ENCODE peak calls at places on chromosome 21, in four cellular contexts. B, E, K and X are unnamed samples.

GRCh38 chr21:34986561-34987533 is 62.3 kb downstream of the RUNX1 start:
- DNase-seq in B (no peak), E (no peak), K (peak), X (peak)

GRCh38 chr21:35643176-35643575 is 417.1 kb downstream of the SETD4 start:
- DNase-seq in B (no peak), E (no peak), K (no peak), X (no peak)

GRCh38 chr21:37562920-37563640 is 196.5 kb downstream of the DYRK1A start:
- DNase-seq in B (peak), E (no peak), K (no peak), X (no peak)

GRCh38 chr21:37367758-37368535 is 1.4 kb downstream of the DYRK1A start:
- DNase-seq in B (peak), E (no peak), K (no peak), X (no peak)

GRCh38 chr21:33961061-33961460 is 45.5 kb upstream of the ATP5PO start:
- DNase-seq in B (no peak), E (no peak), K (no peak), X (no peak)

GRCh38 chr21:24938592-24938991 is 668.7 kb downstream of the MRPL39 start:
- DNase-seq in B (no peak), E (no peak), K (no peak), X (no peak)

GRCh38 chr21:34642211-34643075 is 26.4 kb upstream of the CLIC6 start:
- DNase-seq in B (no peak), E (no peak), K (no peak), X (peak)

GRCh38 chr21:35394634-35395369 is 345.7 kb upstream of the RUNX1 start:
- DNase-seq in B (no peak), E (no peak), K (peak), X (no peak)

GRCh38 chr21:16028163-16028562 is 298.4 kb downstream of the USP25 start:
- DNase-seq in B (no peak), E (no peak), K (no peak), X (no peak)

GRCh38 chr21:16323586-16323985 is 593.8 kb downstream of the USP25 start:
- DNase-seq in B (no peak), E (no peak), K (no peak), X (no peak)

GRCh38 chr21:14520535-14520934 is 25.6 kb downstream of the SAMSN1 start:
- DNase-seq in B (peak), E (no peak), K (no peak), X (no peak)

GRCh38 chr21:36630485-36631206 is 68.3 kb upstream of the SIM2 start:
- DNase-seq in B (peak), E (peak), K (peak), X (no peak)

GRCh38 chr21:24045775-24046215 is 1561.5 kb downstream of the MRPL39 start:
- DNase-seq in B (peak), E (no peak), K (no peak), X (no peak)

GRCh38 chr21:18840239-18840638 is 436.7 kb upstream of the TMPRSS15 start:
- DNase-seq in B (peak), E (no peak), K (no peak), X (no peak)

GRCh38 chr21:28856588-28857250 is 136.0 kb downstream of the LTN1 start:
- DNase-seq in B (peak), E (no peak), K (peak), X (no peak)

GRCh38 chr21:35377505-35378090 is 328.5 kb upstream of the RUNX1 start:
- DNase-seq in B (no peak), E (no peak), K (no peak), X (no peak)

GRCh38 chr21:16651956-16652355 is 860.9 kb upstream of the CXADR start:
- DNase-seq in B (no peak), E (no peak), K (no peak), X (no peak)

GRCh38 chr21:36700961-36701911 is 2.3 kb downstream of the SIM2 start:
- DNase-seq in B (peak), E (no peak), K (no peak), X (no peak)

GRCh38 chr21:43025636-43026180 is 49.9 kb downstream of the CBS start:
- DNase-seq in B (no peak), E (no peak), K (peak), X (no peak)

GRCh38 chr21:40179167-40179566 is 311.9 kb downstream of the PCP4 start:
- DNase-seq in B (no peak), E (no peak), K (no peak), X (no peak)

GRCh38 chr21:35932232-35932911 is 128.0 kb downstream of the SETD4 start:
- DNase-seq in B (no peak), E (no peak), K (no peak), X (peak)

GRCh38 chr21:33514234-33514633 is 22.7 kb upstream of the DNAJC28 start:
- DNase-seq in B (no peak), E (no peak), K (no peak), X (no peak)

GRCh38 chr21:34936874-34937563 is 112.1 kb downstream of the RUNX1 start:
- DNase-seq in B (no peak), E (no peak), K (peak), X (no peak)

GRCh38 chr21:16071082-16071481 is 341.3 kb downstream of the USP25 start:
- DNase-seq in B (no peak), E (no peak), K (no peak), X (no peak)

GRCh38 chr21:31781737-31782136 is 49.8 kb upstream of the SCAF4 start:
- DNase-seq in B (no peak), E (no peak), K (no peak), X (no peak)
- TF ChIP-seq TCF7 in B (no peak), E (no peak), K (no peak), X (no peak)

GRCh38 chr21:45371649-45372048 is 33.3 kb upstream of the COL18A1 start:
- DNase-seq in B (no peak), E (no peak), K (no peak), X (no peak)
- TF ChIP-seq TCF7 in B (no peak), E (no peak), K (no peak), X (no peak)

GRCh38 chr21:44903054-44903685 is 17.5 kb downstream of the ITGB2 start:
- DNase-seq in B (no peak), E (no peak), K (no peak), X (no peak)

GRCh38 chr21:44903689-44904088 is 17.0 kb downstream of the ITGB2 start:
- DNase-seq in B (no peak), E (no peak), K (no peak), X (no peak)

GRCh38 chr21:44904141-44904923 is 16.4 kb downstream of the ITGB2 start:
- DNase-seq in B (no peak), E (no peak), K (no peak), X (no peak)

GRCh38 chr21:44905725-44906084 is 15.0 kb downstream of the ITGB2 start:
- DNase-seq in B (no peak), E (no peak), K (no peak), X (no peak)

DNA sequence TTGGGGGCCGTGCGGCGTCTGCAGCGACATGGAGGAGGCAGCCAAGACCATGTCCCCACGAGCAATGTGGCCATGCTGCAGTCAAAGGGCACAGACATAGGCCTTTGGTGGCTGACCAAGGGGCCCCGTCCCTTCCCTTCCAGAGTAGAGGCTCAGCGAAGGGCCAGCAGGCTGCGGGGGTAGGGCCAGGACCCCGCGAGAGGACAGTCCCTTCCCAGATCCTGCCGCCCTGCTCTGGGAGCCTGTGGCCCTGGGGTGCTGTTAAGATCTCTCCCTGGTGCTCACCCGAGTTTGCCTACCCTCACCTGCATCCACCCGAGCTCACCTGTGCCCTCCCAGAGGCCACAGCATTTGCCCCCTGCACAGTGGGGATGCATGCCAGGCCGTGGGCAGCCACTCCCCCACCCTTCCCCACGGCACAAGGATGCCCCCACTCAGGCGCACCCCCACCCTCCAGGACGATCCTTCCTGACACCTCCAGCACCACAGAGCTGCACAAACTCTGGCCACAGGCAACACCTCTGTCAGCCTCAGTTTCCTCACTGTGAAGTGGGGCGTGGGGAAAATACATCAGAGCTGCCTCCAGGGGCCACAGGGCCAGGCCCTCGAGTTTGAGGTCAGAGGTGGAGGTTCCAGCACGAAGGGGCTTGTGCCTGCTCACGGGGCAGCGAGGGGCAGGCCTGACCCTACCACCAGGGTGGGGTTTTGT is 15.5 kb downstream of the ITGB2 start:
- DNase-seq in B (no peak), E (no peak), K (no peak), X (no peak)
- TF ChIP-seq TCF7 in B (no peak), E (no peak), K (no peak), X (no peak)

GRCh38 chr21:30240661-30241060 is 24.8 kb upstream of the CLDN8 start:
- DNase-seq in B (no peak), E (no peak), K (no peak), X (no peak)

GRCh38 chr21:30233636-30234035 is 17.7 kb upstream of the CLDN8 start:
- DNase-seq in B (no peak), E (no peak), K (no peak), X (no peak)

GRCh38 chr21:30234643-30235042 is 18.7 kb upstream of the CLDN8 start:
- DNase-seq in B (no peak), E (no peak), K (no peak), X (no peak)

GRCh38 chr21:30234050-30234449 is 18.2 kb upstream of the CLDN8 start:
- DNase-seq in B (no peak), E (no peak), K (no peak), X (no peak)

DNA sequence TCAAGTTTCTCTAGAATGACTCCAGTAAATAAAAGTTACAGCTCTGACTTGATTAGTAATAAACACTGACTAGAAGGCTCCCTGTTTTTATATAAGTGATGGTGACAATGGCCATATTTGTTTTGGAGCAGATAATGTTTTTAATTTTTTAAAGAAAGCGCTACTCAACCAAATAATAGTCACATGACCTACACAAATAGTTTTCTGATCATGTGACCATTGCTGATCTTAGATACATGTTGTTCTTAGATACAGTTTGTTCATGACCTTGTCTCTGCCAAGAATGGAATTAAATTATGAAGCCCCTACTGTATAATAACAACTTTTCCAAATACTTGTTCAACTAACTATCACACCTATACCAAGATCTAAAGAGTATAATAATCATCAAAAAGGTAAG is 22.3 kb upstream of the CLDN8 start:
- DNase-seq in B (no peak), E (no peak), K (no peak), X (no peak)
- TF ChIP-seq TCF7 in B (no peak), E (no peak), K (no peak), X (no peak)

DNA sequence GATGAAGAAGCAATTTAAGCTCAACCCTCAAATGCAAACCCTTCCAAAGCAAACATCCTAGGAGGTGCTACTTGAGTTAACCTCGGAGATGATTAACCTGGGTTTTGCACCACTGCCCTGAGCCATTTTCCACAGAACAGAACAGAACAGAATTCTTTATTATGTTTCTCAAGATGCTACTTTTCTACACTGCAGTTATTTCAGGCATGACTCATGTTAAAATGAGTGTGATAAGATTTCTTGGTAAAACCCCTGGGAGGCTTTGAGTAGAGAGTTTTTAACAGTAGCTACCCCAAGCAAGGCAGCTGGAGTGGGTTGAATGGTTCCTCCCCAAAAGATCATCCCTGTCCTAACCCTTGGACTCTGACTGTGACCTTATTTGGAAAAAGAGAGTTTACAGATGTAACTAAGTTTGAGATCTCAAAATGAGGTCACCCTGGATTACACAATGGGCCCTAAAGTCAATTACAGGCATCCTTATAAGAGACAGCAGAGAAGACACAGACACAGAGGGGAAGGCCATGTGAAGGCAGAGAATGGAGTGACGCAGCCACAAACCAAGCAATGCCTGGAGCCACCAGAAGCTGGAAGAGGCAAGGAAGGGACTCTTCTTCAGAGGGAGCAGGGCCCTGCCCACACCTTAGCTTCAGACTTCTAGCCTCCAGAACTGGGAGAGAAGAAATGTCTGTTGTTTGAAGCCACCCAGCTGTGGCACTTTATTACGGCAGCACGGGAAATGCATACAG is 153.4 kb downstream of the ETS2 start:
- DNase-seq in B (no peak), E (peak), K (peak), X (no peak)
- TF ChIP-seq TCF7 in B (no peak), E (no peak), K (no peak), X (no peak)

GRCh38 chr21:45301521-45302081 is 13.9 kb upstream of the POFUT2 start:
- DNase-seq in B (peak), E (no peak), K (no peak), X (no peak)

GRCh38 chr21:45300786-45301520 is 13.3 kb upstream of the POFUT2 start:
- DNase-seq in B (no peak), E (no peak), K (no peak), X (no peak)

GRCh38 chr21:45303751-45304150 is 16.1 kb upstream of the POFUT2 start:
- DNase-seq in B (no peak), E (no peak), K (no peak), X (no peak)

GRCh38 chr21:45303111-45303615 is 15.5 kb upstream of the POFUT2 start:
- DNase-seq in B (peak), E (no peak), K (no peak), X (no peak)

GRCh38 chr21:45302082-45303061 is 14.7 kb upstream of the POFUT2 start:
- DNase-seq in B (no peak), E (no peak), K (no peak), X (no peak)
- TF ChIP-seq TCF7 in B (no peak), E (no peak), K (no peak), X (no peak)